ENCODE peak calls at places on chromosomes 3 and 15, in five cellular contexts. One of them, this sample, is unnamed.

GRCh38 chr15:41024141-41024540 is 70.9 kb downstream of the CHAC1 start:
- ATAC-seq in CD4-positive, alpha-beta T cell: no peak
- ATAC-seq in left cardiac atrium: peak; percentile 72
- ATAC-seq in HCT116: no peak
- ATAC-seq in upper lobe of right lung: peak; percentile 37
- ATAC-seq in this sample: no peak

GRCh38 chr15:94107652-94108051 is 123.7 kb upstream of the MCTP2 start:
- ATAC-seq in CD4-positive, alpha-beta T cell: no peak
- ATAC-seq in left cardiac atrium: no peak
- ATAC-seq in HCT116: no peak
- ATAC-seq in upper lobe of right lung: no peak
- ATAC-seq in this sample: no peak

GRCh38 chr3:13379191-13379830 is 40.8 kb downstream of the NUP210 start:
- ATAC-seq in CD4-positive, alpha-beta T cell: no peak
- ATAC-seq in left cardiac atrium: peak; percentile 92
- ATAC-seq in HCT116: no peak
- ATAC-seq in upper lobe of right lung: no peak
- ATAC-seq in this sample: no peak

GRCh38 chr3:136250862-136251460 is 821 bp downstream of the PCCB start:
- ATAC-seq in CD4-positive, alpha-beta T cell: no peak
- ATAC-seq in left cardiac atrium: peak; percentile 62
- ATAC-seq in HCT116: no peak
- ATAC-seq in upper lobe of right lung: peak; percentile 48
- ATAC-seq in this sample: no peak

GRCh38 chr3:120025520-120025919 is 68.7 kb downstream of the GSK3B start:
- ATAC-seq in CD4-positive, alpha-beta T cell: peak; percentile 34
- ATAC-seq in left cardiac atrium: no peak
- ATAC-seq in HCT116: no peak
- ATAC-seq in upper lobe of right lung: no peak
- ATAC-seq in this sample: peak; percentile 90

GRCh38 chr3:134697830-134698699 is 47.2 kb upstream of the KY start:
- ATAC-seq in CD4-positive, alpha-beta T cell: no peak
- ATAC-seq in left cardiac atrium: no peak
- ATAC-seq in HCT116: no peak
- ATAC-seq in upper lobe of right lung: no peak
- ATAC-seq in this sample: no peak

GRCh38 chr3:143793971-143794370 is 54.3 kb downstream of the SLC9A9 start:
- ATAC-seq in CD4-positive, alpha-beta T cell: no peak
- ATAC-seq in left cardiac atrium: no peak
- ATAC-seq in HCT116: no peak
- ATAC-seq in upper lobe of right lung: no peak
- ATAC-seq in this sample: no peak

GRCh38 chr15:90889736-90890456 is 5.6 kb downstream of the FES start:
- ATAC-seq in CD4-positive, alpha-beta T cell: no peak
- ATAC-seq in left cardiac atrium: no peak
- ATAC-seq in HCT116: no peak
- ATAC-seq in upper lobe of right lung: no peak
- ATAC-seq in this sample: no peak

GRCh38 chr3:177337548-177338331 is 140.5 kb upstream of the TBL1XR1 start:
- ATAC-seq in CD4-positive, alpha-beta T cell: no peak
- ATAC-seq in left cardiac atrium: no peak
- ATAC-seq in HCT116: no peak
- ATAC-seq in upper lobe of right lung: no peak
- ATAC-seq in this sample: peak; percentile 93

GRCh38 chr3:186236357-186237020 is 125.5 kb downstream of the DGKG start:
- ATAC-seq in CD4-positive, alpha-beta T cell: no peak
- ATAC-seq in left cardiac atrium: peak; percentile 69
- ATAC-seq in HCT116: no peak
- ATAC-seq in upper lobe of right lung: peak; percentile 88
- ATAC-seq in this sample: no peak

GRCh38 chr15:52329980-52330379 is 34.4 kb upstream of the MYO5C start:
- ATAC-seq in CD4-positive, alpha-beta T cell: no peak
- ATAC-seq in left cardiac atrium: no peak
- ATAC-seq in HCT116: no peak
- ATAC-seq in upper lobe of right lung: peak; percentile 40
- ATAC-seq in this sample: no peak

GRCh38 chr15:69978603-69979002 is 119.1 kb downstream of the TLE3 start:
- ATAC-seq in CD4-positive, alpha-beta T cell: no peak
- ATAC-seq in left cardiac atrium: no peak
- ATAC-seq in HCT116: no peak
- ATAC-seq in upper lobe of right lung: no peak
- ATAC-seq in this sample: no peak

GRCh38 chr3:44232407-44232806 is 9.3 kb upstream of the TOPAZ1 start:
- ATAC-seq in CD4-positive, alpha-beta T cell: peak; percentile 41
- ATAC-seq in left cardiac atrium: no peak
- ATAC-seq in HCT116: no peak
- ATAC-seq in upper lobe of right lung: no peak
- ATAC-seq in this sample: no peak

GRCh38 chr3:114252954-114253353 is 15.6 kb upstream of the ZNF80 start:
- ATAC-seq in CD4-positive, alpha-beta T cell: no peak
- ATAC-seq in left cardiac atrium: no peak
- ATAC-seq in HCT116: no peak
- ATAC-seq in upper lobe of right lung: no peak
- ATAC-seq in this sample: peak; percentile 39

GRCh38 chr3:61928020-61928419 is 366.6 kb downstream of the PTPRG start:
- ATAC-seq in CD4-positive, alpha-beta T cell: no peak
- ATAC-seq in left cardiac atrium: peak; percentile 43
- ATAC-seq in HCT116: no peak
- ATAC-seq in upper lobe of right lung: peak; percentile 27
- ATAC-seq in this sample: no peak

GRCh38 chr15:68782589-68783161 is 38.0 kb downstream of the ANP32A start:
- ATAC-seq in CD4-positive, alpha-beta T cell: no peak
- ATAC-seq in left cardiac atrium: no peak
- ATAC-seq in HCT116: no peak
- ATAC-seq in upper lobe of right lung: no peak
- ATAC-seq in this sample: no peak

GRCh38 chr15:90064931-90065681 is 37.2 kb downstream of the IDH2 start:
- ATAC-seq in CD4-positive, alpha-beta T cell: no peak
- ATAC-seq in left cardiac atrium: peak; percentile 68
- ATAC-seq in HCT116: no peak
- ATAC-seq in upper lobe of right lung: peak; percentile 54
- ATAC-seq in this sample: no peak

GRCh38 chr3:47688488-47688887 is 93.2 kb downstream of the SMARCC1 start:
- ATAC-seq in CD4-positive, alpha-beta T cell: no peak
- ATAC-seq in left cardiac atrium: no peak
- ATAC-seq in HCT116: no peak
- ATAC-seq in upper lobe of right lung: no peak
- ATAC-seq in this sample: no peak

GRCh38 chr3:72582211-72582878 is 265.9 kb downstream of the SHQ1 start:
- ATAC-seq in CD4-positive, alpha-beta T cell: no peak
- ATAC-seq in left cardiac atrium: no peak
- ATAC-seq in HCT116: no peak
- ATAC-seq in upper lobe of right lung: no peak
- ATAC-seq in this sample: peak; percentile 82

GRCh38 chr15:50222181-50222580 is 40.2 kb downstream of the SLC27A2 start:
- ATAC-seq in CD4-positive, alpha-beta T cell: no peak
- ATAC-seq in left cardiac atrium: no peak
- ATAC-seq in HCT116: no peak
- ATAC-seq in upper lobe of right lung: no peak
- ATAC-seq in this sample: no peak